ENCODE peak calls at places on chromosomes 5 and 9, in ten cellular contexts. U is cardiac fibroblast, I is Peyer's patch, G is PC-9, Y is mammary epithelial cell, B is AG09309, W is A549, O is neural progenitor cell, A is testis, X is tibial artery. S is an unnamed sample.

GRCh38 chr9:37026085-37026935 is 7.8 kb downstream of the PAX5 start:
- DNase-seq in U (no peak), I (no peak), G (no peak), Y (no peak), B (no peak), W (no peak), O (peak), A (no peak), X (no peak), S (no peak)

GRCh38 chr5:141906972-141907371 is 16.7 kb upstream of the DELE1 start:
- DNase-seq in U (no peak), I (no peak), G (no peak), Y (no peak), B (no peak), W (no peak), O (no peak), A (no peak), X (no peak), S (no peak)

GRCh38 chr5:59786271-59786805 is 107.2 kb downstream of the PDE4D start:
- DNase-seq in U (peak), I (no peak), G (peak), Y (peak), B (peak), W (no peak), O (no peak), A (no peak), X (no peak), S (peak)

GRCh38 chr5:55633574-55634203 is 78.4 kb downstream of the SLC38A9 start:
- DNase-seq in U (peak), I (no peak), G (peak), Y (peak), B (no peak), W (no peak), O (no peak), A (no peak), X (no peak), S (no peak)

GRCh38 chr9:127036437-127036836 is 86.0 kb downstream of the ANGPTL2 start:
- DNase-seq in U (peak), I (no peak), G (no peak), Y (no peak), B (no peak), W (no peak), O (no peak), A (no peak), X (peak), S (no peak)

GRCh38 chr5:80804332-80804731 is 149.5 kb upstream of the DHFR start:
- DNase-seq in U (no peak), I (no peak), G (no peak), Y (peak), B (no peak), W (no peak), O (no peak), A (no peak), X (no peak), S (no peak)

GRCh38 chr5:3226171-3226570 is 369.5 kb upstream of the IRX1 start:
- DNase-seq in U (no peak), I (no peak), G (no peak), Y (no peak), B (no peak), W (no peak), O (no peak), A (no peak), X (no peak), S (no peak)

GRCh38 chr9:104074876-104075275 is 19.2 kb upstream of the SMC2 start:
- DNase-seq in U (peak), I (no peak), G (peak), Y (peak), B (peak), W (no peak), O (no peak), A (no peak), X (no peak), S (peak)

DNA sequence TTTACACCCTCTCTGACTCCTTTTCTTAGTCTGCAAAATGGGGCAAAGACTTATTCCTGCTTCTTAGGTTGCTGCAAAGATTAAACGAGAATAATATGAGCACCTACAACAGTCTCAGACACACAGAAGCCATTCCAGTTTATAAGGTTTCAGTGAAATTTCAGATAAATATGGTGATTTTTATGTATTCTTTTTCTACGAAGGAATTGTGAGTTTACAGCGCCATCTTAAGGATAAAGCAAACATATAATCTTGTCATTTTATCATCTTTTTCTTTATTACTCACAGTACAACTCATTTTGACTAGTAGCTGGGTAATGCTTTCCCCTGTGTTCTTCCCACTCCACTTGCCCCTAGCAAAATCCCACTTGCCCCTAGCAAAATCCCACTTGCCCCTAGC is 29.2 kb upstream of the SMC5 start:
- DNase-seq in U (peak), I (no peak), G (no peak), Y (peak), B (peak), W (no peak), O (no peak), A (no peak), X (no peak), S (no peak)
- TF ChIP-seq CTCF in U (peak), I (no peak), G (peak), Y (peak), B (peak), W (peak), O (peak), A (peak), X (peak), S (peak)

GRCh38 chr9:117744856-117745389 is 40.7 kb downstream of the TLR4 start:
- DNase-seq in U (peak), I (no peak), G (no peak), Y (no peak), B (no peak), W (no peak), O (peak), A (peak), X (no peak), S (no peak)

GRCh38 chr9:117747571-117747970 is 43.4 kb downstream of the TLR4 start:
- DNase-seq in U (no peak), I (no peak), G (no peak), Y (no peak), B (no peak), W (no peak), O (no peak), A (no peak), X (no peak), S (no peak)

GRCh38 chr9:117746263-117746662 is 42.1 kb downstream of the TLR4 start:
- DNase-seq in U (no peak), I (no peak), G (no peak), Y (no peak), B (no peak), W (no peak), O (no peak), A (no peak), X (no peak), S (no peak)

GRCh38 chr9:117744390-117744789 is 40.2 kb downstream of the TLR4 start:
- DNase-seq in U (no peak), I (no peak), G (no peak), Y (no peak), B (no peak), W (no peak), O (no peak), A (no peak), X (no peak), S (no peak)

DNA sequence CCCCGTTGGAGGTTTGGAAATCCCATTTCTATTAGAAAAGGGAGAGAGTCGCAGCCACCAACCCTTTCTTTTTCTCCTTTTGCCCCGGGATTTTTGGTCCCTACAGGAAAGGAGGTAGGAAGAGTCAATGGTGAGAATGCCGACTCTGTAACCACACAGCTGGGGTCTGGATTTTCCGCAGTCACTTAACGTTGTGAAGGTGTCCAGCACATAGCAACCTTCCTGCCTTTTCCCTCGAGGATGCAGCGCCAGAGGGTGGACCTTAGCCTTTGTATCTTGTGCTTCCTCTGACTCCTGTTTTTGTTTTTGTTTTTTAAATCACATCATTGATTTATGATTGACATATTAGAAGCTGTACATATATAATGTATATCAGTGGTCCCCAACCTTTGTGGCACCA is 41.4 kb downstream of the TLR4 start:
- DNase-seq in U (no peak), I (no peak), G (no peak), Y (no peak), B (no peak), W (no peak), O (no peak), A (no peak), X (no peak), S (no peak)
- H3K4me3 ChIP-seq in U (no peak), I (no peak), G (no peak), Y (no peak), B (no peak), W (no peak), O (no peak), A (no peak), X (no peak), S (no peak)

DNA sequence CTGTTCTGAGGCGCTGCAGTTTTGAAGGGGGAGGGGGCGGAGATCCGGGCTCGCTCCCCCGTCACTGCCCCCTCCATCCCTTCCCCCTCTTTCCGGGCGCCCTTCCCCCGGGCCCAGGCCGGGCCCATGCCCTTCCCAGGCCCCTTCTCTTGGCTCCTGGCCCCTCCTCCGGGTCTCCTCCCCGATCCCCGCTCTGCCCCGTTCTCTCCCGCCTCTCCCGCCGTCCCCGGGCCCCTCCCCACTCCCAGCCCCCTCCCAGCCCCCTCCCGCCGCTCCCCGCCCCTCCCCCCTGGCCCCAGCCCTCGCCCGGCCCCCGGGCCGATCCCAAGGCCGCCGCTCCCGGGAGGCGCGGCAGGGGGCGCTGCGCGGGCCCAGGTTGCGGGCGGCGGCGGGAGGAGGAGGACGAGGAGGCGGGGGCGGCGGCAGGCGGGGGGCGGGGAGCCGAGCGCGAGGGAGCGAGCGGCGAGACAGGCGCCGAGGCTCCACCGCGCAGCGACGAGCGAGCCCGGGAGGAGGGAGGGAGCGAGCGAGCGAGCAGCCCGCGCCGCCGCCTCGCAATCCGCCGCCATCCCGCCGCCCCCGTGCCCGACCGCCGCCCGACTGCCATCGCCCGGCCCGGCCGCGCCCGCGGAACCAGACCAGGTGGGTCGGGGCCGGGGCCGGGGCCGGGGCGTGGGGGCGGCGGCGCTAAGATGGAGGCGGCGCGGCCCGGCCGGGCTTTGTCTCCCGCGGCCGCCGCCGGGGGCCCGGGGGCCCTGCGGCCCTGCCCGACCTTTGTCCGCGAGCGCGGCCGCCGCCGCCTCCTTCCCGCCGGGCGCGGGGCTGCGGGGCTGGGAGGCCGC is at the start of gene PRRC2B:
- DNase-seq in U (peak), I (peak), G (peak), Y (peak), B (no peak), W (peak), O (peak), A (peak), X (peak), S (no peak)
- TF ChIP-seq CTCF in U (peak), I (peak), G (peak), Y (peak), B (peak), W (peak), O (peak), A (peak), X (peak), S (peak)

DNA sequence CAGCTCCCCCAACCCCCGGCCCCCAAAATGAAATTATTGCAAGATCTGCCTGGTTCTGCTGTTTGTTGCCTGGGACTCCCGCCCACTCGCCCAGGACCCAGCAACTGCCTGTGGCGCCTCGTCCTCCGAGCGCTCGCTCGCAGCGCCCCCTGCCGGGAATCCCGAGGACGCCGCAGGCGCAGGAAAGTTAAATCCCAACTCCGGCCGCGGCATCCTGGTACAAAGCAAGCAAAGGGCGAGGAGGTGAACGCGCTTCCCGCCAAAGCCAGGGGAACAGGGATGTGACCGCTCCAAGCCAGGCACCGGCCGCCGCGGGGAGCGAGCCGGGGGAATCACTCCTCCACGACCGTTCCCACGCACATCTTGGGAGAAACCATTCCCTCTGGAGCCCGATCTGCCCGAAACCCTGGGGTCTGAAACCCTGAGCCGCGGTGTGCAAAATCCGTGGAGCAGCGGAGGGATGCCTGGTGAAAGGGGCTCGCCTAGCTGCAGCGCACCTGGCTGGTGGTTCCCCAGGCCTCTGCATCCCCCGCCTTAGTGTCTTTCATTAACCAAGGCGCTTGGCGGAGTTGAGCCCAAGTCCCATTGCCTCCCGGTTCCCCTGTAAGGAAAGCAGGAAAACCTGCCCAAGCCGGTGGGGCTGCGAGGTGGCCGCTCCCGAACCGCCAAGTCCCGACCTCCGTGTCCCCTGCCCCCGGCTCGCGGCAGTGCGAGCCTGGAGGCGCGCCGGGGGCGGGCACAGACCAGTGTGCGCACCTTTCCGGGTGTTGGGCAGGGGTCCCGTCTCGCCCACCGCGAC is 1.2 kb downstream of the SEMA5A start:
- DNase-seq in U (peak), I (peak), G (peak), Y (peak), B (no peak), W (peak), O (peak), A (peak), X (peak), S (no peak)
- H3K4me3 ChIP-seq in U (peak), I (peak), G (peak), Y (peak), B (peak), W (peak), O (peak), A (peak), X (peak), S (peak)

GRCh38 chr9:5269249-5269715 is 35.2 kb downstream of the RLN2 start:
- DNase-seq in U (peak), I (no peak), G (peak), Y (peak), B (no peak), W (no peak), O (peak), A (no peak), X (no peak), S (peak)

GRCh38 chr9:5264219-5264595 is 33.0 kb downstream of the INSL4 start:
- DNase-seq in U (no peak), I (no peak), G (no peak), Y (no peak), B (no peak), W (no peak), O (no peak), A (no peak), X (no peak), S (no peak)

GRCh38 chr9:5265939-5266338 is 34.7 kb downstream of the INSL4 start:
- DNase-seq in U (no peak), I (no peak), G (no peak), Y (no peak), B (no peak), W (no peak), O (peak), A (no peak), X (no peak), S (no peak)

DNA sequence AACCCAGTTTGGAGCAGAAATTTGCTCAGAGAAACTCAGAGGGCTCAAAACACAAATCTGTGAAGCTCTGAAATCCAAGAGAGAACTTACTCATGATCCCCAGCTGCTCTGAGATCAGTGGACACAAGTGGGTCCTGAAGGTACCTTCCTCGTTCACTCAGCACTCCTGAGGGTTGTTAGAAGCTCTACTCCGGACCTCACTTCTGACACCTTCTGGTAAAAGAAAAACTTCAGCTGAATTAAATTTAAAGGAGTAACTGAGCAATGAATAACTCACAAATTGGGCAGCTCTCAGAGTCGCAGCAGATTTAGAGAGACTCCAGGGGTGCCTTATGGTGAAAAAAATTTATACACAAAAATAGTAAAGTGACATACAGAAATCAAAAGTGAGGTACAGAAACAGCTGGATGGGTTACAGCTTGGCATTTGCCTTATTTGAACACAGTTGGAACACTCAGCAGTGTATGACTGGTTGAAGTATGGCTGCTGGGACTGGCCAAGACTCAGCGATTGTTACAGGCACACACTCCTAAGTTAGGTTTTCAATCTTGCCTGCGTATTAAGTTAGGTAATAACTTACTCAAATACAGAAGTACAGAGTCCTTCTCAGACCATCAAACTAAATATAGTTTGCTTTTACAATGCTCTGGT is 32.5 kb downstream of the INSL4 start:
- DNase-seq in U (peak), I (no peak), G (no peak), Y (peak), B (no peak), W (peak), O (peak), A (no peak), X (no peak), S (peak)
- TF ChIP-seq CTCF in U (peak), I (no peak), G (no peak), Y (peak), B (peak), W (peak), O (peak), A (no peak), X (peak), S (peak)

DNA sequence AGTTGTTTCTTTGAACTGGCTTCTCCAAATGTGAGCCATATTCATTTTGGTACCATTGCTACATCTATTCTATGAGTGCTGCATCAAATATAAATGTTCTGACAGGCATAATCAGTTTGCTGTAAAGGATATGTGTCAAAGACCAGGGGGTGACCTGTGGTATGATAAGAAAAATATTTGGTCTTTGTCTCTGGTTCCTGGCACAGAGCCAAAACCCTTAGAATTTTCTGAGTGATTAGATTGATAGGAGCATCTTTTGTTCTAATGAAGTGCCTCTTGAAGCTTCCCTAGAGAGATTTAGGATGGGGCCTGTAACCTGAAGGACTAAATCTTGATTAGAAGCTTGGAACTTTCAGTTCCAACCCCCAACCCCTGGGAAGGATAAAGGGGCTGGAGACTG is 256.3 kb downstream of the NNT start:
- DNase-seq in U (no peak), I (no peak), G (no peak), Y (no peak), B (no peak), W (no peak), O (no peak), A (no peak), X (no peak), S (no peak)
- H3K4me3 ChIP-seq in U (no peak), I (no peak), G (no peak), Y (no peak), B (no peak), W (no peak), O (no peak), A (no peak), X (no peak), S (no peak)

DNA sequence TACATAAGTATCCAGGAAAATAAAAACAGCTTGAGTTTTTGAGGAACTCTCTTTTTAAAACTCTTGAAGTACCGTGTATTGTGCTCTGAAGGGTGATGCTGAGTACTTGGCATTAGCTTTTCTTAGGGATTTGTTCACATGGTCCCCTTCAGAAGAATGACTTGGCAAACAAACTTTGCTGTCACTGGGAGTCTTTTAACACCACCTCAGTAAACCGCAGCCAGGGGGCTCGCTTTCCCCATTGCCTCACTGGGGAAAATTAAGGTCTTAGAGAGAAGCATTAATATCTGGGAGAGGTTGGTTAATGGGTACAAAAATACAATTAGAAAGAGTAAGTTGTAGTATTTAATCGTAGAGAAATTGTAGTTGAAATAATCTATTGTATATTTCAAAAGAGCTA is 105.9 kb upstream of the DAP start:
- DNase-seq in U (no peak), I (no peak), G (no peak), Y (no peak), B (no peak), W (no peak), O (peak), A (no peak), X (no peak), S (no peak)
- TF ChIP-seq CTCF in U (no peak), I (no peak), G (peak), Y (no peak), B (peak), W (peak), O (peak), A (no peak), X (no peak), S (peak)